ENCODE peak calls at places on chromosome 15, in six cellular contexts. B, P, V, T, U and Y are unnamed samples.
A peak's percentile ranks its signal among the peaks of the same experiment; 100 is the strongest.

GRCh38 chr15:100786139-100786531 is 93.5 kb upstream of the ALDH1A3 start:
- DNase-seq in B (no peak), T (no peak), V (no peak), U (no peak), P (no peak), Y (no peak)

GRCh38 chr15:67127925-67128324 is 62.5 kb downstream of the SMAD3 start:
- DNase-seq in B (peak; percentile 47), V (no peak), P (peak; percentile 97), U (peak; percentile 98), T (no peak), Y (no peak)

GRCh38 chr15:33242669-33243191 is 48.2 kb upstream of the FMN1 start:
- DNase-seq in U (peak; percentile 85), P (peak; percentile 62), T (no peak), V (no peak), B (no peak), Y (peak; percentile 28)

GRCh38 chr15:101017041-101017754 is 98.0 kb downstream of the LRRK1 start:
- DNase-seq in P (no peak), U (no peak), B (no peak), T (no peak), V (no peak), Y (no peak)

GRCh38 chr15:29183071-29183831 is 86.4 kb downstream of the NSMCE3 start:
- DNase-seq in T (no peak), B (no peak), V (no peak), U (peak; percentile 21), P (peak; percentile 12), Y (no peak)

GRCh38 chr15:35690698-35691116 is 144.7 kb upstream of the DPH6 start:
- DNase-seq in P (peak; percentile 97), B (peak; percentile 72), U (no peak), T (no peak), V (no peak), Y (no peak)

GRCh38 chr15:32659340-32659831 is 17.9 kb downstream of the SCG5 start:
- DNase-seq in T (no peak), B (peak; percentile 73), V (no peak), P (peak; percentile 62), U (peak; percentile 97), Y (no peak)

GRCh38 chr15:55394694-55395093 is 13.5 kb downstream of the CCPG1 start:
- DNase-seq in B (no peak), U (no peak), T (no peak), P (no peak), V (no peak), Y (no peak)

GRCh38 chr15:63003836-63004610 is 38.5 kb upstream of the TPM1 start:
- DNase-seq in P (no peak), V (no peak), U (no peak), B (no peak), T (no peak), Y (no peak)

GRCh38 chr15:84775867-84776449 is 27.6 kb downstream of the ZNF592 start:
- DNase-seq in P (no peak), V (no peak), T (no peak), B (no peak), U (no peak), Y (no peak)

GRCh38 chr15:29822100-29822684 is at the start of gene TJP1:
- DNase-seq in T (no peak), U (peak; percentile 44), V (peak; percentile 87), B (peak; percentile 85), P (peak; percentile 60), Y (no peak)

GRCh38 chr15:74873756-74874424 is 725 bp upstream of the SCAMP2 start:
- DNase-seq in T (no peak), U (no peak), V (no peak), B (no peak), P (no peak), Y (no peak)

GRCh38 chr15:29670945-29671307 is 151.3 kb downstream of the TJP1 start:
- DNase-seq in B (no peak), T (no peak), U (peak; percentile 97), V (peak; percentile 70), P (peak; percentile 75), Y (no peak)

GRCh38 chr15:40048155-40048792 is 9.3 kb upstream of the SRP14 start:
- DNase-seq in V (peak; percentile 45), B (peak; percentile 60), T (no peak), P (no peak), U (no peak), Y (peak; percentile 89)

GRCh38 chr15:35741395-35741794 is 195.4 kb upstream of the DPH6 start:
- DNase-seq in V (no peak), B (no peak), T (no peak), P (no peak), U (no peak), Y (no peak)

GRCh38 chr15:53759333-53759975 is at the start of gene WDR72:
- DNase-seq in T (no peak), B (no peak), V (peak; percentile 45), U (no peak), P (no peak), Y (no peak)
- H3K4me3 ChIP-seq in T (no peak within 1 kb of the TSS), B (peak within 1 kb of the TSS; percentile 34), V (no peak within 1 kb of the TSS), U (no peak within 1 kb of the TSS), P (no peak within 1 kb of the TSS), Y (no peak within 1 kb of the TSS)

DNA sequence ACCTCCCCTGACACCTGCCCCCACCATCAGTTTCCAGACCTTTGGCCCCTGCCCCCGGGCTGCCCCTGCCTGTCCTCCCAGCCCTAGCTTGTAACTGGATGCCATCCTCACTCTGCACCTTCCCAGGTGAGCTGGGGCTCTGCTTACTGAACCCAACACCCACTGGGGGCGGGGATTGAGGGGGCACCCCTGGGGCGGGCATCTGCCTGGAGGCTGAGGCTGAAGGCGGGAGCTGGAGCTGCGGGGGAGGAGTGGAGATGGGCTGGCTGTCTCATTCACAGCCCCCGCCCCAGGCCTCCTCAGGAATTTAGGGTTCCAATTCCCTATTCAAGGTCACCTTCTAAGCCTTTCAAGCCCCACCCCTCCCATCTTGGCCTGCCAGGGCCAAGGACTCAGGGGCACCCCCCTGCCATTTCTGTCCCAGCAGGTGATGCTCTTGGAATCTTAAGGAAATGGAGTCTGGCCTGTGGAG is 17.7 kb downstream of the PIF1 start:
- DNase-seq in V (no peak), P (no peak), B (no peak), U (no peak), T (no peak), Y (no peak)
- H3K4me3 ChIP-seq in V (no peak overlapping the region), P (no peak overlapping the region), B (no peak overlapping the region), U (no peak overlapping the region), T (no peak overlapping the region), Y (no peak overlapping the region)

GRCh38 chr15:31350771-31351170 is 24.1 kb downstream of the KLF13 start:
- DNase-seq in V (no peak), B (no peak), T (no peak), U (no peak), P (no peak), Y (no peak)

GRCh38 chr15:31352911-31353811 is 26.5 kb downstream of the KLF13 start:
- DNase-seq in P (peak; percentile 62), V (peak; percentile 72), U (no peak), T (peak; percentile 83), B (peak; percentile 90), Y (peak; percentile 58)

GRCh38 chr15:31353931-31354330 is 27.3 kb downstream of the KLF13 start:
- DNase-seq in U (no peak), T (no peak), P (no peak), V (peak; percentile 45), B (no peak), Y (no peak)

GRCh38 chr15:31349233-31350141 is 22.9 kb downstream of the KLF13 start:
- DNase-seq in B (no peak), V (peak; percentile 36), U (no peak), T (no peak), P (no peak), Y (no peak)

DNA sequence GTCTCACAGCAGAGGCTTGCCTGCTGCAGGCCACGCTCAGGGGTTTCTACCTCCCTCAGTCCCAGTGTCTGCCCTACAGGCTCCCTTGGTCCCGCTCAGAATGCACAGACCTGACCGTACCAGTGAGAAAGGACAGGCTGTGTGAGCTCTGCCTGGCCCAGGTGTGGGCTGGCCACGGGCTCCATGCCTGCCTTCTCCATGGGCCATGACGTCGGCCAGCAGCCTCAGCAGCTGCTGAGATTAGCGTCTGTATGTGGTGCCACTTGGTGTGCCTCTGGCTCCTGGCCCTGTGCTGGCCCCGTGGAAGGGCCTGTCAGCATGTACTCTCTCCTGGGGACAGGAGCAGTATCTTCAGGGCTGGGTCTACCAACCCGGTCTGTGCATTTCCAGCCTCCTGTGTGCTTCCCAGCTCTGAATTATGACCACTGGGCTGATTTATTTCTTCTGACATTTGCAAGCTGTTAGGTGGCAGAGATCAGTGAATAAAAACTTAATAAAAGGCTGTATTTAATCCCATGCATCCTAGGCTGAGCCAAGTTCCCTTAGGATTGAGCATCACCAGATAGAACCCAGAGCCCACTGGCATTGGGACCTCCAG is 25.7 kb downstream of the KLF13 start:
- DNase-seq in T (no peak), V (peak; percentile 61), B (no peak), U (no peak), P (no peak), Y (no peak)
- H3K4me3 ChIP-seq in T (peak overlapping the region; percentile 52), V (no peak overlapping the region), B (no peak overlapping the region), U (no peak overlapping the region), P (no peak overlapping the region), Y (peak overlapping the region; percentile 21)

DNA sequence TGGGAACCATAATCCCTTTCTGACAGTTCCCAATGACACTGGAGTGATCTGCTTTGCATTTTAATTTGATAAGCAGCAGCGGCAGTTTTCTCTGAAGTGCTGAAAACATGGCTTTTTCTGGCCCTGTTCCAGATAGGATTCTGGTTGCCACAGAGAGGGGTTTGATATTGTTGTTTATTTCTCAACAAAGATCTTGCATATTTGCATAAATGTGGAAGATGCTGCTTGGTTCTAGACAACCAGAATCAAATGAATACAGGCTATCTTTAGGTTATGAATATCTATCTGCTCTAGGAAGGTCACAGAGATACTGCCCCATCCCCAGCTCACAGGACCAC is 137.1 kb downstream of the ZNF609 start:
- DNase-seq in T (no peak), U (no peak), B (no peak), P (no peak), V (no peak), Y (no peak)
- H3K4me3 ChIP-seq in T (peak overlapping the region; percentile 53), U (no peak overlapping the region), B (no peak overlapping the region), P (no peak overlapping the region), V (no peak overlapping the region), Y (no peak overlapping the region)

GRCh38 chr15:99324082-99324620 is 72.9 kb downstream of the LRRC28 start:
- DNase-seq in V (no peak), P (peak; percentile 91), U (peak; percentile 91), T (peak; percentile 62), B (peak; percentile 72), Y (no peak)

GRCh38 chr15:99321477-99321876 is 70.2 kb downstream of the LRRC28 start:
- DNase-seq in T (no peak), V (no peak), U (peak; percentile 84), B (no peak), P (no peak), Y (no peak)

GRCh38 chr15:99326235-99326634 is 75.0 kb downstream of the LRRC28 start:
- DNase-seq in U (peak; percentile 80), P (no peak), B (no peak), T (no peak), V (no peak), Y (no peak)

GRCh38 chr15:99322643-99323405 is 71.5 kb downstream of the LRRC28 start:
- DNase-seq in T (no peak), P (no peak), U (peak; percentile 56), B (no peak), V (no peak), Y (no peak)

DNA sequence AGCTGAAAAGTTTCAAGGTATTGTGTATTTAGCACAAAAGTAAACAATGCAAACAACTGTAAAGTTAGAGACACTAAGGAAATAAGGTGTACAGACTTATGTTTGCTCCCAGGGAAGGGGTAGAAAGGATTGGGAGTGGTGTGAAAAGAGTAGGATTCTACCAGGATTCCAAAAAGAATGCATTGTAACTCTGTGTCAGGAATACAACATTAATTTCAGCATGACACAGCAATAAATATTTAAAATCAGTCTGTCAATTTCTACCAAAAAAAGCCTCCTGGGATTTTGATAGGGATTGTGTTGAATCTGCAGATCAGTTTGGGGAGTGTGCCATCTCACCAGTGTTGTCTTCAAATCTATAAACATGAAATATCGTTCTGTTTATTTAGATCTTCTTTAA is 73.4 kb downstream of the LRRC28 start:
- DNase-seq in U (no peak), B (no peak), P (no peak), T (no peak), V (no peak), Y (no peak)
- H3K4me3 ChIP-seq in U (no peak overlapping the region), B (peak overlapping the region; percentile 38), P (no peak overlapping the region), T (no peak overlapping the region), V (no peak overlapping the region), Y (no peak overlapping the region)